ENCODE peak calls at places on chromosomes 3 and 15, in seven cellular contexts. B, E, T, Q, M, J and S are unnamed samples.

GRCh38 chr3:138776961-138777360 is 57.8 kb downstream of the PIK3CB start:
- DNase-seq in T (no peak), J (no peak), Q (no peak), M (no peak), B (no peak), E (no peak), S (no peak)

GRCh38 chr3:52354676-52355075 is 38.6 kb downstream of the DNAH1 start:
- DNase-seq in Q (no peak), B (no peak), E (no peak), M (no peak), J (no peak), T (no peak), S (no peak)

GRCh38 chr3:64530434-64531049 is 157.3 kb downstream of the ADAMTS9 start:
- DNase-seq in B (no peak), J (peak; percentile 21), T (peak; percentile 18), E (peak; percentile 48), M (peak; percentile 68), Q (peak; percentile 39), S (peak; percentile 74)

GRCh38 chr3:16616083-16616482 is 10.9 kb upstream of the DAZL start:
- DNase-seq in M (no peak), E (no peak), B (no peak), J (no peak), T (no peak), Q (no peak), S (no peak)

GRCh38 chr3:59486468-59486964 is 436.7 kb upstream of the CFAP20DC start:
- DNase-seq in M (no peak), B (no peak), Q (no peak), J (no peak), E (no peak), T (no peak), S (no peak)

GRCh38 chr3:15796771-15797599 is 794 bp downstream of the ANKRD28 start:
- DNase-seq in T (peak; percentile 52), M (no peak), E (peak; percentile 79), B (no peak), Q (peak; percentile 84), J (peak; percentile 56), S (no peak)

GRCh38 chr3:143002083-143002712 is 828 bp downstream of the U2SURP start:
- DNase-seq in M (no peak), E (peak; percentile 38), B (no peak), Q (peak; percentile 20), T (peak; percentile 47), J (no peak), S (no peak)

GRCh38 chr3:141065258-141065657 is 14.1 kb downstream of the SPSB4 start:
- DNase-seq in M (no peak), J (no peak), B (no peak), Q (no peak), T (no peak), E (no peak), S (no peak)

GRCh38 chr15:73712107-73712506 is 27.9 kb downstream of the CD276 start:
- DNase-seq in J (no peak), E (no peak), B (no peak), M (no peak), T (no peak), Q (no peak), S (no peak)

GRCh38 chr15:76169013-76169412 is 109.2 kb downstream of the TMEM266 start:
- DNase-seq in B (no peak), T (no peak), M (no peak), J (no peak), Q (no peak), E (peak; percentile 38), S (no peak)

GRCh38 chr15:66611257-66612053 is 45.7 kb upstream of the LCTL start:
- DNase-seq in B (no peak), M (no peak), T (peak; percentile 81), Q (no peak), J (no peak), E (no peak), S (no peak)

GRCh38 chr3:107738486-107739183 is 215.9 kb downstream of the BBX start:
- DNase-seq in J (no peak), Q (no peak), M (no peak), E (no peak), T (no peak), B (no peak), S (no peak)
- H3K27me3 ChIP-seq in J (no peaks in the 10 kb centered on the region), Q (no peaks in the 10 kb centered on the region), M (no peaks in the 10 kb centered on the region), E (no peaks in the 10 kb centered on the region), T (no peaks in the 10 kb centered on the region), B (no peaks in the 10 kb centered on the region), S (no peaks in the 10 kb centered on the region)

GRCh38 chr3:4495294-4496110 is 2.4 kb downstream of the ITPR1 start:
- DNase-seq in E (no peak), Q (no peak), M (no peak), J (no peak), T (no peak), B (no peak), S (no peak)

GRCh38 chr3:4494807-4495200 is 1.7 kb downstream of the ITPR1 start:
- DNase-seq in J (no peak), Q (no peak), T (no peak), M (no peak), B (no peak), E (no peak), S (no peak)

GRCh38 chr3:4497884-4498283 is 4.7 kb downstream of the ITPR1 start:
- DNase-seq in B (no peak), J (no peak), M (no peak), Q (no peak), T (no peak), E (no peak), S (no peak)

GRCh38 chr3:4498446-4498845 is 5.3 kb downstream of the ITPR1 start:
- DNase-seq in E (no peak), Q (no peak), B (no peak), J (no peak), T (no peak), M (no peak), S (no peak)

GRCh38 chr3:4497005-4497692 is 4.0 kb downstream of the ITPR1 start:
- DNase-seq in Q (no peak), B (no peak), M (no peak), T (no peak), J (no peak), E (no peak), S (no peak)
- H3K4me3 ChIP-seq in Q (no peak overlapping the region), B (no peak overlapping the region), M (no peak overlapping the region), T (no peak overlapping the region), J (no peak overlapping the region), E (no peak overlapping the region), S (no peak overlapping the region)

GRCh38 chr3:129933471-129933870 is 40.0 kb upstream of the TMCC1 start:
- DNase-seq in J (no peak), T (no peak), Q (no peak), M (no peak), B (no peak), E (no peak), S (no peak)

GRCh38 chr3:129936757-129937156 is 37.8 kb upstream of the TRH start:
- DNase-seq in E (peak; percentile 58), B (no peak), Q (peak; percentile 92), J (no peak), T (peak; percentile 85), M (no peak), S (peak; percentile 34)

GRCh38 chr3:129937717-129938116 is 36.8 kb upstream of the TRH start:
- DNase-seq in B (no peak), Q (no peak), M (no peak), T (peak; percentile 28), E (no peak), J (no peak), S (no peak)

GRCh38 chr3:129938140-129938930 is 36.2 kb upstream of the TRH start:
- DNase-seq in M (no peak), J (no peak), T (no peak), E (no peak), Q (no peak), B (no peak), S (no peak)

GRCh38 chr3:129934234-129935123 is 40.0 kb upstream of the TRH start:
- DNase-seq in T (peak; percentile 23), Q (no peak), B (peak; percentile 34), M (no peak), J (peak; percentile 12), E (peak; percentile 23), S (peak; percentile 22)
- TF ChIP-seq CTCF in T (peak; percentile 89), Q (peak; percentile 90), B (peak; percentile 85), M (peak; percentile 89), J (peak; percentile 91), E (peak; percentile 70), S (peak; percentile 87)

GRCh38 chr3:39249453-39250115 is 30.3 kb downstream of the CX3CR1 start:
- DNase-seq in T (no peak), B (no peak), Q (peak; percentile 20), J (no peak), E (peak; percentile 47), M (no peak), S (peak; percentile 42)

GRCh38 chr3:39251576-39251975 is 28.3 kb downstream of the CX3CR1 start:
- DNase-seq in M (no peak), B (no peak), J (no peak), T (no peak), E (no peak), Q (no peak), S (no peak)

GRCh38 chr3:39255503-39256325 is 24.1 kb downstream of the CX3CR1 start:
- DNase-seq in J (no peak), T (no peak), B (no peak), E (no peak), M (no peak), Q (no peak), S (no peak)

GRCh38 chr3:39254806-39255449 is 24.9 kb downstream of the CX3CR1 start:
- DNase-seq in M (no peak), J (no peak), Q (peak; percentile 77), E (peak; percentile 30), B (no peak), T (no peak), S (no peak)

GRCh38 chr3:39250116-39250747 is 29.6 kb downstream of the CX3CR1 start:
- DNase-seq in J (no peak), M (no peak), B (no peak), E (no peak), T (no peak), Q (peak; percentile 69), S (no peak)
- H3K27me3 ChIP-seq in J (peaks cover 31% of the 10 kb centered on the region), M (no peaks in the 10 kb centered on the region), B (no peaks in the 10 kb centered on the region), E (no peaks in the 10 kb centered on the region), T (no peaks in the 10 kb centered on the region), Q (no peaks in the 10 kb centered on the region), S (no peaks in the 10 kb centered on the region)

DNA sequence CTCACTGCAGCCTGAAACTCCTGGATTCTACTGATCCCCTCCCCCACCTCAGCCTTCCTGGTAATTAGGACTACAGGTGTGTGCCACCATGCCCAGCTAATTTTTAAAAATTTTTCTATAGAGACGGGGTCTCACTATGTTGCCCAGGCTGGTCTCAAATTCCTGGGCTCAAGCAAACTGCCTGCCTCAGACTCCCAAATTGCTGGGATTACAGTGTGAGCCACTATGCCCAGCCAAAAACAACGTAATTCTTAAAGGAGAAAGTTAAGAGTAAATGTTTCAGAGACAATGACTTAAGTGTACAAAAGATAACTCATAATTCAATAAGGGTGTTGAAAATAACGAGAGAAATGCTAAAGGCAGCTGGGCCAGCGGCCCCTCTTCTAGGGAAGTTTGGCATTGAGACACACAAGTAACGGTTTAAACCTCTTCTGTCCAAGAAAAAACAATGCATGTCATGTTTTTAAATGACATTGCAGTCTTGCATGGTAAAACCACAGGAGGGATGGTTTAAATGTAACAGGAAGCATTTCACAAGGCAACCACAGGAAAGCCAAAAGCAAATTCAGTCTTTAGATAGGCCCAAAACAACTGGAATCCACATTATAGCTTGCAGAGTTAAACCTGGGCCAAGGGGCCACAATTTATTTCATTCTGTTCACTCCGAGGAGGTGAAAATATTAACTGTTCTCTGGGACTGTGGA is 5.1 kb downstream of the PROK2 start:
- DNase-seq in J (no peak), B (no peak), E (no peak), M (no peak), T (no peak), Q (no peak), S (no peak)
- H3K4me3 ChIP-seq in J (no peak overlapping the region), B (no peak overlapping the region), E (no peak overlapping the region), M (no peak overlapping the region), T (no peak overlapping the region), Q (no peak overlapping the region), S (no peak overlapping the region)

GRCh38 chr3:1275495-1275894 is 182.7 kb downstream of the CNTN6 start:
- DNase-seq in Q (no peak), M (no peak), J (no peak), E (peak; percentile 4), T (no peak), B (no peak), S (no peak)
- TF ChIP-seq CTCF in Q (no peak), M (no peak), J (no peak), E (peak; percentile 10), T (no peak), B (no peak), S (no peak)